ENCODE peak calls at places on chromosomes 6 and 20, in five cellular contexts. One of them, this sample, is unnamed.

GRCh38 chr6:34176261-34177031 is 30.6 kb upstream of the GRM4 start:
- DNase-seq in testis: no peak
- DNase-seq in Calu3: no peak
- DNase-seq in LNCaP clone FGC: no peak
- DNase-seq in suprapubic skin: peak
- DNase-seq in this sample: no peak

GRCh38 chr6:147132889-147133288 is 71.3 kb upstream of the STXBP5 start:
- DNase-seq in testis: no peak
- DNase-seq in Calu3: no peak
- DNase-seq in suprapubic skin: no peak
- DNase-seq in LNCaP clone FGC: no peak
- DNase-seq in this sample: no peak

GRCh38 chr6:43313813-43314212 is 5.2 kb upstream of the CRIP3 start:
- DNase-seq in testis: no peak
- DNase-seq in LNCaP clone FGC: no peak
- DNase-seq in suprapubic skin: no peak
- DNase-seq in Calu3: no peak
- DNase-seq in this sample: no peak

GRCh38 chr20:21507275-21508229 is 6.3 kb downstream of the NKX2-2 start:
- DNase-seq in Calu3: no peak
- DNase-seq in suprapubic skin: no peak
- DNase-seq in LNCaP clone FGC: no peak
- DNase-seq in testis: no peak
- DNase-seq in this sample: no peak

GRCh38 chr6:30555428-30556005 is 772 bp downstream of the GNL1 start:
- DNase-seq in Calu3: peak
- DNase-seq in LNCaP clone FGC: no peak
- DNase-seq in testis: peak
- DNase-seq in suprapubic skin: peak
- DNase-seq in this sample: peak

GRCh38 chr20:1788039-1788438 is 107.2 kb upstream of the SIRPA start:
- DNase-seq in LNCaP clone FGC: no peak
- DNase-seq in testis: no peak
- DNase-seq in suprapubic skin: no peak
- DNase-seq in Calu3: no peak
- DNase-seq in this sample: no peak

GRCh38 chr6:11491998-11492397 is 45.6 kb upstream of the TMEM170B start:
- DNase-seq in Calu3: no peak
- DNase-seq in suprapubic skin: no peak
- DNase-seq in LNCaP clone FGC: no peak
- DNase-seq in testis: no peak
- DNase-seq in this sample: no peak

GRCh38 chr20:50731930-50732690 is 730 bp downstream of the PARD6B start:
- DNase-seq in testis: peak
- DNase-seq in Calu3: no peak
- DNase-seq in LNCaP clone FGC: no peak
- DNase-seq in suprapubic skin: no peak
- DNase-seq in this sample: no peak

GRCh38 chr20:61930776-61931475 is 134.8 kb downstream of the TAF4 start:
- DNase-seq in testis: no peak
- DNase-seq in suprapubic skin: peak
- DNase-seq in LNCaP clone FGC: no peak
- DNase-seq in Calu3: no peak
- DNase-seq in this sample: no peak

GRCh38 chr6:43299338-43300293 is 1.6 kb downstream of the SLC22A7 start:
- DNase-seq in suprapubic skin: no peak
- DNase-seq in LNCaP clone FGC: no peak
- DNase-seq in testis: no peak
- DNase-seq in Calu3: no peak
- DNase-seq in this sample: no peak

GRCh38 chr6:113416166-113416565 is 441.0 kb upstream of the MARCKS start:
- DNase-seq in suprapubic skin: no peak
- DNase-seq in LNCaP clone FGC: no peak
- DNase-seq in Calu3: no peak
- DNase-seq in testis: no peak
- DNase-seq in this sample: no peak

GRCh38 chr6:5335020-5335419 is 73.7 kb downstream of the FARS2 start:
- DNase-seq in suprapubic skin: no peak
- DNase-seq in LNCaP clone FGC: no peak
- DNase-seq in Calu3: no peak
- DNase-seq in testis: no peak
- DNase-seq in this sample: no peak

GRCh38 chr20:57231951-57232428 is 34.5 kb downstream of the BMP7 start:
- DNase-seq in suprapubic skin: no peak
- DNase-seq in testis: no peak
- DNase-seq in Calu3: no peak
- DNase-seq in LNCaP clone FGC: no peak
- DNase-seq in this sample: no peak

GRCh38 chr6:24273471-24273870 is 84.4 kb downstream of the DCDC2 start:
- DNase-seq in Calu3: no peak
- DNase-seq in LNCaP clone FGC: peak
- DNase-seq in testis: no peak
- DNase-seq in suprapubic skin: no peak
- DNase-seq in this sample: peak

DNA sequence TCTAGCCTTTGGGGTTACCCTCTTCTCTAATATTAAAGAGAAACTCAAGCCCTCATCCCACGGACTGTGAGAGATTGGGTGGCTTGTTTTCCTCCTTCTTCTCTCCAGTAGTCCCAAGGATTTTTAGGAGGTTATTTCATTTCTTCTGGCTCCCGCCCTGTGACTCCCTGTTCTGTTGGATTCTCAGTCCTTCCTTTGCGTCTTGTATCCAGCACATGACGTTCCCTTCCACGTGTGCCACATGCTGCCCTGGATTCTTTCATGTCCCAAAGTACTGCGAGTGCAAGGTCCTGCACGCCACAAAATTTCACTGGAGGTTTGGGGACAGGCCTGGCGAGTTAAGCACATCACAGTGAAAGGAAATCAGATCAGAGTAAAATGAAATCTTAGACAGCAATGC is 213.4 kb downstream of the PACRG start:
- DNase-seq in testis: peak
- DNase-seq in suprapubic skin: no peak
- DNase-seq in Calu3: no peak
- DNase-seq in LNCaP clone FGC: no peak
- DNase-seq in this sample: no peak
- TF ChIP-seq CTCF in testis: no peak
- TF ChIP-seq CTCF in suprapubic skin: no peak
- TF ChIP-seq CTCF in Calu3: no peak
- TF ChIP-seq CTCF in LNCaP clone FGC: no peak
- TF ChIP-seq CTCF in this sample: no peak

GRCh38 chr6:154933181-154933827 is 61.8 kb upstream of the TIAM2 start:
- DNase-seq in Calu3: no peak
- DNase-seq in testis: no peak
- DNase-seq in suprapubic skin: no peak
- DNase-seq in LNCaP clone FGC: no peak
- DNase-seq in this sample: no peak

GRCh38 chr6:154930490-154930889 is 64.6 kb upstream of the TIAM2 start:
- DNase-seq in testis: no peak
- DNase-seq in LNCaP clone FGC: no peak
- DNase-seq in Calu3: no peak
- DNase-seq in suprapubic skin: no peak
- DNase-seq in this sample: no peak

GRCh38 chr6:154932562-154933027 is 62.5 kb upstream of the TIAM2 start:
- DNase-seq in suprapubic skin: no peak
- DNase-seq in LNCaP clone FGC: no peak
- DNase-seq in testis: no peak
- DNase-seq in Calu3: no peak
- DNase-seq in this sample: no peak

GRCh38 chr6:154928325-154928922 is 66.7 kb upstream of the TIAM2 start:
- DNase-seq in LNCaP clone FGC: peak
- DNase-seq in Calu3: peak
- DNase-seq in testis: peak
- DNase-seq in suprapubic skin: no peak
- DNase-seq in this sample: peak

GRCh38 chr6:154931741-154932424 is 63.2 kb upstream of the TIAM2 start:
- DNase-seq in suprapubic skin: no peak
- DNase-seq in Calu3: no peak
- DNase-seq in testis: no peak
- DNase-seq in LNCaP clone FGC: no peak
- DNase-seq in this sample: no peak
- TF ChIP-seq CTCF in suprapubic skin: no peak
- TF ChIP-seq CTCF in Calu3: no peak
- TF ChIP-seq CTCF in testis: no peak
- TF ChIP-seq CTCF in LNCaP clone FGC: no peak
- TF ChIP-seq CTCF in this sample: no peak

DNA sequence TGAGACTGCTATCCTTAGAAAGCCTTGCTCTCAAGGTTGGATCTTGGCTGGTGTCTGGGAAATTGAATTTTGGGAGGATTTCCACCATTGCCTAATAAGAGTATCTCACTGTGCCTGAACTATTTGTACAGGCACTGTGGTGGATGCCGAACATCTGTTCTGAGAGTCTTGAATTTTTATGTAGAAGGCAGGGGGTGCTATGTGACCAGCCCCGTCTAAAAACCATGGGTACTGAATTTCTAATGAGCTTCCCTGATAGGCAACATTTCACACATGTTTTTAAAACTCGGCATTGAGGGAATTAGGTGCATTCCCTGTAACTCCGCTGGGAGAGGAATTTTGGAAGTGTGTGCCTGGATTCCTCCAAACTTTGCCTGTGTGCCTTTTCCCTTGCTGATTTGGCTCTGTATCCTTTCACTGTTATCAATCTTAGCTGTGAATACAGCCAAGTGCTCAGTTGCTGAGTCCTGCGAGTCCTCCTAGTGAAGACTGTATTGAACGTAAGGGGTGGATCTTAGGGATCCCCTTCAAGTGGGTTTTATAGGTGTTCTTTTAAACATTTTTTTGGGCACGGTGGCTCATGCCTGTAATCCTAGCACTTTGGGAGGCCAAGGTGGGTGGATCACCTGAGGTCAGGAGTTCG is 27.6 kb upstream of the SCAF8 start:
- DNase-seq in LNCaP clone FGC: no peak
- DNase-seq in suprapubic skin: no peak
- DNase-seq in Calu3: no peak
- DNase-seq in testis: peak
- DNase-seq in this sample: no peak
- TF ChIP-seq CTCF in LNCaP clone FGC: no peak
- TF ChIP-seq CTCF in suprapubic skin: no peak
- TF ChIP-seq CTCF in Calu3: no peak
- TF ChIP-seq CTCF in testis: no peak
- TF ChIP-seq CTCF in this sample: no peak

DNA sequence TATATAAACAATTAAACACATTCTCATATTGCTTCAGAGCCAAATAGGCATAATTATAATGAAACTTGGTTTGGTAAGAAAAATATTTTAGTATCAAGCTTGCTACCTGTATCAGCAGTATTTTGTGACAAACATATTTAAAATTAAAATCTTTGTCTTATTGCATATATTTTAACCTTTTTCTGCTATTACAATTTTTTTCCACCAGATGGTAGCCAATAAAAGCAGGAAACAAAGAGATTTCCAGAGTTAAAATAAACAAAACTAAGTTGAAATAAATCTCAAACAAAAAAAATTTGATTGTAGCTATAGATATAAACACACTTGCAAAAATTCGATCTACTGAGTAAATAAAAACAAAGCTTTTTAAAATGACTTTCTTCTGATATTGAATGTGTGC is 491.3 kb upstream of the GJE1 start:
- DNase-seq in suprapubic skin: no peak
- DNase-seq in Calu3: no peak
- DNase-seq in testis: no peak
- DNase-seq in LNCaP clone FGC: no peak
- DNase-seq in this sample: no peak
- TF ChIP-seq CTCF in suprapubic skin: no peak
- TF ChIP-seq CTCF in Calu3: no peak
- TF ChIP-seq CTCF in testis: no peak
- TF ChIP-seq CTCF in LNCaP clone FGC: peak
- TF ChIP-seq CTCF in this sample: no peak

DNA sequence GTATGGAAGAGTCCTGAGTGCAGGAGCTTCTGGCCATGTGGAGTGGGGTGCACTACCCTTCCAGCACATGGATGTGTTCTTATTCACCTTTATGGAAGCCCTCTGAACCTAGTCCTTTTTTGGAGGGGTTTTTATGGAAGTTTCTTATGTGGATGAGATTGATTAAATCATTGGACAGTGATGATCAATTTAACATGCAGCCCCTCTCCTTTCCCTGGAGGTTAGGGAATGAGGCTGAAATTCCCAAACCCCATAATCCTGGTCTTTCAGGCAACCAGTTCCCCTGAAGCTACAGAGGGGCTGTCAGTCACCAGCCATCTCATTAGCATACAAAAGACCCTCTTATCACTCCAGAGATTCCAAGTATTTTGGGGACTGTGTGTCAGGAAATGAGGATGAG is 183.9 kb upstream of the MAP3K7 start:
- DNase-seq in Calu3: no peak
- DNase-seq in suprapubic skin: no peak
- DNase-seq in testis: no peak
- DNase-seq in LNCaP clone FGC: no peak
- DNase-seq in this sample: no peak
- TF ChIP-seq CTCF in Calu3: no peak
- TF ChIP-seq CTCF in suprapubic skin: no peak
- TF ChIP-seq CTCF in testis: no peak
- TF ChIP-seq CTCF in LNCaP clone FGC: no peak
- TF ChIP-seq CTCF in this sample: no peak

GRCh38 chr20:43653966-43654365 is 12.9 kb upstream of the MYBL2 start:
- DNase-seq in testis: no peak
- DNase-seq in suprapubic skin: no peak
- DNase-seq in LNCaP clone FGC: no peak
- DNase-seq in Calu3: no peak
- DNase-seq in this sample: no peak

GRCh38 chr20:43655937-43656336 is 11.0 kb upstream of the MYBL2 start:
- DNase-seq in Calu3: no peak
- DNase-seq in suprapubic skin: no peak
- DNase-seq in LNCaP clone FGC: no peak
- DNase-seq in testis: no peak
- DNase-seq in this sample: no peak

GRCh38 chr20:43662943-43663655 is 3.8 kb upstream of the MYBL2 start:
- DNase-seq in Calu3: no peak
- DNase-seq in testis: no peak
- DNase-seq in LNCaP clone FGC: no peak
- DNase-seq in suprapubic skin: no peak
- DNase-seq in this sample: no peak

GRCh38 chr20:43658068-43658722 is 8.7 kb upstream of the MYBL2 start:
- DNase-seq in Calu3: peak
- DNase-seq in LNCaP clone FGC: no peak
- DNase-seq in suprapubic skin: no peak
- DNase-seq in testis: no peak
- DNase-seq in this sample: no peak

GRCh38 chr20:43658723-43659419 is 8.0 kb upstream of the MYBL2 start:
- DNase-seq in suprapubic skin: no peak
- DNase-seq in testis: no peak
- DNase-seq in LNCaP clone FGC: no peak
- DNase-seq in Calu3: no peak
- DNase-seq in this sample: no peak
- TF ChIP-seq CTCF in suprapubic skin: no peak
- TF ChIP-seq CTCF in testis: no peak
- TF ChIP-seq CTCF in LNCaP clone FGC: no peak
- TF ChIP-seq CTCF in Calu3: no peak
- TF ChIP-seq CTCF in this sample: no peak

GRCh38 chr6:87472525-87473418 is at the start of gene SLC35A1:
- DNase-seq in Calu3: peak
- DNase-seq in testis: peak
- DNase-seq in LNCaP clone FGC: no peak
- DNase-seq in suprapubic skin: peak
- DNase-seq in this sample: peak
- TF ChIP-seq CTCF in Calu3: peak
- TF ChIP-seq CTCF in testis: peak
- TF ChIP-seq CTCF in LNCaP clone FGC: no peak
- TF ChIP-seq CTCF in suprapubic skin: peak
- TF ChIP-seq CTCF in this sample: peak

This sample was measured in nephron progenitor cell.